ENCODE peak calls at places on chromosomes 1 and 21, in six cellular contexts. B is neuronal stem cell, I is tibial nerve, V is brain microvascular endothelial cell, U is RWPE1, Q is neural progenitor cell. G is an unnamed sample.

GRCh38 chr1:217135569-217135915 is 412.3 kb upstream of the ESRRG start:
- DNase-seq in B (no peak), I (no peak), V (no peak), U (peak), Q (peak), G (no peak)

GRCh38 chr1:13536612-13537011 is 22.8 kb upstream of the LRRC38 start:
- DNase-seq in B (no peak), I (no peak), V (no peak), U (no peak), Q (no peak), G (no peak)

GRCh38 chr1:43858324-43858723 is 75.3 kb upstream of the ARTN start:
- DNase-seq in B (peak), I (peak), V (peak), U (peak), Q (peak), G (no peak)

GRCh38 chr1:48677306-48678287 is 99.1 kb downstream of the BEND5 start:
- DNase-seq in B (peak), I (peak), V (peak), U (no peak), Q (peak), G (no peak)

GRCh38 chr21:36860736-36861594 is 105.5 kb downstream of the HLCS start:
- DNase-seq in B (no peak), I (no peak), V (peak), U (peak), Q (no peak), G (no peak)

GRCh38 chr1:201708085-201708512 is 120.9 kb upstream of the IPO9 start:
- DNase-seq in B (no peak), I (no peak), V (no peak), U (no peak), Q (no peak), G (no peak)

GRCh38 chr1:38800720-38801671 is 58.6 kb downstream of the RRAGC start:
- DNase-seq in B (no peak), I (no peak), V (no peak), U (no peak), Q (no peak), G (no peak)

GRCh38 chr1:169682077-169682476 is 29.3 kb downstream of the SELL start:
- DNase-seq in B (no peak), I (no peak), V (no peak), U (no peak), Q (no peak), G (no peak)

GRCh38 chr1:210252621-210253041 is 20.0 kb downstream of the SERTAD4 start:
- DNase-seq in B (peak), I (no peak), V (no peak), U (no peak), Q (peak), G (no peak)

GRCh38 chr1:24767351-24767750 is 22.1 kb downstream of the CLIC4 start:
- DNase-seq in B (no peak), I (no peak), V (no peak), U (no peak), Q (no peak), G (no peak)

GRCh38 chr1:24771574-24771973 is 26.3 kb downstream of the CLIC4 start:
- DNase-seq in B (no peak), I (no peak), V (no peak), U (no peak), Q (no peak), G (no peak)

GRCh38 chr1:24769656-24770651 is 24.7 kb downstream of the CLIC4 start:
- DNase-seq in B (no peak), I (no peak), V (peak), U (peak), Q (no peak), G (no peak)

GRCh38 chr1:24770891-24771290 is 25.6 kb downstream of the CLIC4 start:
- DNase-seq in B (no peak), I (no peak), V (no peak), U (no peak), Q (no peak), G (no peak)

GRCh38 chr1:24768873-24769605 is 23.8 kb downstream of the CLIC4 start:
- DNase-seq in B (no peak), I (no peak), V (no peak), U (no peak), Q (no peak), G (no peak)
- H3K27ac ChIP-seq in B (no peak), I (peak), V (peak), U (no peak), Q (peak), G (no peak)

GRCh38 chr1:157968951-157969350 is 24.5 kb upstream of the KIRREL1 start:
- DNase-seq in B (no peak), I (no peak), V (peak), U (peak), Q (no peak), G (no peak)

GRCh38 chr1:157967205-157967604 is 26.2 kb upstream of the KIRREL1 start:
- DNase-seq in B (no peak), I (no peak), V (no peak), U (no peak), Q (no peak), G (no peak)

GRCh38 chr1:157966034-157966671 is 27.3 kb upstream of the KIRREL1 start:
- DNase-seq in B (no peak), I (no peak), V (peak), U (no peak), Q (no peak), G (no peak)

GRCh38 chr1:157969693-157970485 is 23.6 kb upstream of the KIRREL1 start:
- DNase-seq in B (peak), I (no peak), V (peak), U (peak), Q (peak), G (no peak)

DNA sequence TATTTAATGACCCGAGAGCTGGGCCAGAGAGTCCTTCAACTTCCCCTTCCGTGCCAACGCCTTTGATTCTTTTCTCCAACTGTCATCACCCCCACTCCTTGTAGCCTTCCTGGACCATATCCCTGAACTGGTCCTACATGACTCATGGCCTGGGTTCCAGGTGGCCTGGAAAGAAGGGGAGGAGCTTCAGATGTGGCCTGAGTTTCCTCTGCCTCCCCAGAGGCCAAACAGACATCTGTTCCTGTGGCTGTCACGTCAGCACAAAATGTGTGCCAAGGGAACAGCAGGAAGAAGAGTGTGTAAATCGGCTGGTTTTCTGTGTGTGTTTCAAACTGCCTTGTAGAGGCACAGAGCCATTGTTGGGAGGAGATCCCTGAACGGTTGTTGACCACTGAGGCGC is 24.9 kb upstream of the KIRREL1 start:
- DNase-seq in B (no peak), I (no peak), V (peak), U (peak), Q (no peak), G (no peak)
- H3K27ac ChIP-seq in B (no peak), I (no peak), V (peak), U (peak), Q (no peak), G (no peak)

GRCh38 chr21:34006603-34007168 is 66.7 kb upstream of the MRPS6 start:
- DNase-seq in B (no peak), I (no peak), V (no peak), U (no peak), Q (no peak), G (no peak)
- H3K27ac ChIP-seq in B (no peak), I (no peak), V (no peak), U (no peak), Q (no peak), G (no peak)

DNA sequence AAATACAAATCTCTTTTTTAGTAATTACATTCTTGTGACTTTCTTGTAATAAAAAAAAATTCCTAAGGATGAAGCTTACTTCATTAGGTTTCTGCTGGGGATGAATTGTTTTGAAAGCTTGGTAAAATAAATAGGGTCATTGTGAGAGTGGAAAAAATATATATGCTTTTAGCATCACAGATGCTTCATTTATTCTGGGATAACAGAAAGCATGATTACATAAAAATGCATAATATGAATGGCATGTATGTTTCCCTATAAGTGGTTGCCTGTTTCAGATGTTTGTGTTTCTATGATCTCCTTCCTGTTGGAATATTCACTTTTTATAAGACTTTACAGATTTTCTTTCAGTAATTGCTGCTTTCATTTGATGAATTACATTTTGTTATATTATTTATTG is 42.3 kb downstream of the HMCN1 start:
- DNase-seq in B (no peak), I (no peak), V (no peak), U (no peak), Q (no peak), G (no peak)
- H3K27ac ChIP-seq in B (no peak), I (no peak), V (no peak), U (no peak), Q (no peak), G (no peak)

DNA sequence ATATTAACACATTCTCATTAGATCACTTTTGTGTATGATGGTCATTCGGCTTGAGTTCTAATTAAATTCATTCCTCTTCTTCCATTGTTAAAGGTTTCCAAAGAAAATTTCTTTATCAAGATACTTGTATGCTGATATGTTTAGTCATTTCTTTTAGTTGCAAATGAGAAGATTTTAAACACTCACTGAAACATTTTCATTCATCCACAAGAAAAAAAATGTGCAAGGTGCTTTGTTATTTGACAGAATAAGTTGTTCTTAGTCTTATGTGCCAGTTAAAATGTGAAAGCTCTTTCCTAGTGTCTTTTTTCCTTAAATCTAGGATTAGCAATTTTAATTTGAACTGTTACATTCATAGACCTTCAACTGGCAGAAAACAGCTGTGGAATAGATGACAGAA is 727.0 kb upstream of the NEGR1 start:
- DNase-seq in B (no peak), I (no peak), V (no peak), U (no peak), Q (no peak), G (no peak)
- H3K27ac ChIP-seq in B (no peak), I (no peak), V (no peak), U (no peak), Q (no peak), G (no peak)

GRCh38 chr21:25955646-25956045 is 214.9 kb downstream of the APP start:
- DNase-seq in B (no peak), I (no peak), V (no peak), U (no peak), Q (no peak), G (no peak)

GRCh38 chr21:25961042-25961441 is 209.5 kb downstream of the APP start:
- DNase-seq in B (no peak), I (no peak), V (no peak), U (no peak), Q (peak), G (peak)

GRCh38 chr21:25960423-25960822 is 210.1 kb downstream of the APP start:
- DNase-seq in B (peak), I (no peak), V (no peak), U (no peak), Q (peak), G (peak)

GRCh38 chr21:25953659-25954058 is 216.9 kb downstream of the APP start:
- DNase-seq in B (no peak), I (no peak), V (no peak), U (no peak), Q (no peak), G (no peak)

GRCh38 chr21:25956993-25957714 is 213.4 kb downstream of the APP start:
- DNase-seq in B (no peak), I (no peak), V (peak), U (no peak), Q (no peak), G (no peak)
- H3K27ac ChIP-seq in B (no peak), I (no peak), V (no peak), U (no peak), Q (no peak), G (no peak)

G was measured in iPS DF 6.9.